ENCODE peak calls at places on chromosome 18, in six cellular contexts. I is stimulated activated naive B cell treated with anti-CD40 and anti-IgM and Interleukin-4, amounts not matched to agents 10 μg/mL and 1 μg/mL and 100 μg/mL, for 72 hours; Q is stimulated activated CD4-positive, alpha-beta T cell treated with anti-CD3 and anti-CD28 coated beads, Interleukin-1b, Interleukin-23, amount 100 ng/mL, for 24 hours; W is EL; F is lower lobe of right lung; R is bronchial epithelial cell. U is an unnamed sample.

GRCh38 chr18:24268784-24269550 is 128.7 kb downstream of the OSBPL1A start:
- DNase-seq in I (no peak), Q (no peak), W (no peak), F (no peak), R (peak; percentile 38), U (no peak)

GRCh38 chr18:68734311-68734710 is 19.4 kb upstream of the TMX3 start:
- DNase-seq in I (no peak), Q (no peak), W (peak; percentile 69), F (no peak), R (no peak), U (no peak)

GRCh38 chr18:2304378-2305175 is 266.7 kb downstream of the METTL4 start:
- DNase-seq in I (no peak), Q (no peak), W (peak; percentile 49), F (no peak), R (peak; percentile 92), U (peak; percentile 4)

GRCh38 chr18:7290077-7290476 is 59.2 kb downstream of the LRRC30 start:
- DNase-seq in I (no peak), Q (no peak), W (no peak), F (no peak), R (no peak), U (no peak)

GRCh38 chr18:3041857-3042256 is 28.9 kb upstream of the LPIN2 start:
- DNase-seq in I (no peak), Q (no peak), W (no peak), F (no peak), R (no peak), U (no peak)

GRCh38 chr18:77079088-77079487 is 53.5 kb downstream of the MBP start:
- DNase-seq in I (no peak), Q (no peak), W (no peak), F (no peak), R (no peak), U (no peak)

GRCh38 chr18:23617412-23618009 is 31.2 kb upstream of the NPC1 start:
- DNase-seq in I (no peak), Q (no peak), W (no peak), F (no peak), R (no peak), U (peak; percentile 97)

GRCh38 chr18:55189972-55190371 is 230.7 kb upstream of the CCDC68 start:
- DNase-seq in I (no peak), Q (no peak), W (peak; percentile 14), F (no peak), R (no peak), U (peak; percentile 7)

GRCh38 chr18:8705941-8706544 is 687 bp downstream of the MTCL1 start:
- DNase-seq in I (no peak), Q (no peak), W (peak; percentile 32), F (no peak), R (no peak), U (no peak)

GRCh38 chr18:26867471-26867870 is 2.0 kb upstream of the AQP4 start:
- DNase-seq in I (no peak), Q (no peak), W (no peak), F (no peak), R (no peak), U (no peak)

GRCh38 chr18:35162995-35163394 is 77.8 kb upstream of the ZNF397 start:
- DNase-seq in I (no peak), Q (no peak), W (peak; percentile 32), F (no peak), R (peak; percentile 48), U (no peak)

GRCh38 chr18:3692113-3692621 is 242.2 kb downstream of the TGIF1 start:
- DNase-seq in I (no peak), Q (no peak), W (no peak), F (no peak), R (no peak), U (peak; percentile 93)

GRCh38 chr18:22467760-22468553 is 50.2 kb upstream of the CTAGE1 start:
- DNase-seq in I (no peak), Q (no peak), W (peak; percentile 99), F (no peak), R (peak; percentile 99), U (peak; percentile 80)

GRCh38 chr18:58180738-58181353 is 136.8 kb downstream of the NEDD4L start:
- DNase-seq in I (peak; percentile 32), Q (peak; percentile 36), W (peak; percentile 57), F (no peak), R (peak; percentile 54), U (no peak)

U was measured in renal cortical epithelial cell.